ENCODE peak calls at places on chromosomes 2 and 18, in five cellular contexts. E is suprapubic skin, Q is heart right ventricle, T is NAMALWA, K is pancreas. O is an unnamed sample.

GRCh38 chr2:60540054-60540453 is 13.4 kb downstream of the BCL11A start:
- DNase-seq in E (no peak), Q (no peak), T (no peak), K (no peak), O (no peak)

GRCh38 chr2:197358927-197359326 is 48.3 kb upstream of the ANKRD44 start:
- DNase-seq in E (no peak), Q (no peak), T (no peak), K (no peak), O (no peak)

GRCh38 chr18:60649107-60649506 is 276.5 kb upstream of the MC4R start:
- DNase-seq in E (no peak), Q (no peak), T (no peak), K (no peak), O (no peak)

GRCh38 chr2:159074605-159075004 is 106.2 kb downstream of the TANC1 start:
- DNase-seq in E (no peak), Q (no peak), T (no peak), K (no peak), O (no peak)

GRCh38 chr18:48806551-48807261 is 144.1 kb downstream of the SMAD7 start:
- DNase-seq in E (peak; percentile 72), Q (no peak), T (no peak), K (no peak), O (no peak)

GRCh38 chr18:23718243-23718720 is 29.0 kb downstream of the LAMA3 start:
- DNase-seq in E (no peak), Q (no peak), T (no peak), K (no peak), O (no peak)

GRCh38 chr2:97688062-97688827 is 18.7 kb downstream of the C2orf92 start:
- DNase-seq in E (no peak), Q (no peak), T (no peak), K (no peak), O (no peak)

GRCh38 chr18:9055185-9055584 is 47.3 kb upstream of the NDUFV2 start:
- DNase-seq in E (no peak), Q (no peak), T (peak; percentile 15), K (no peak), O (peak; percentile 37)

GRCh38 chr2:168976034-168976654 is 55.0 kb downstream of the ABCB11 start:
- DNase-seq in E (no peak), Q (no peak), T (no peak), K (no peak), O (peak; percentile 76)

GRCh38 chr2:146214394-146214929 is 1630.4 kb upstream of the ACVR2A start:
- DNase-seq in E (no peak), Q (no peak), T (no peak), K (peak; percentile 66), O (no peak)

GRCh38 chr18:22164337-22165048 is 4.9 kb upstream of the GATA6 start:
- DNase-seq in E (no peak), Q (no peak), T (no peak), K (peak; percentile 63), O (no peak)

GRCh38 chr2:30026091-30027055 is 105.0 kb upstream of the ALK start:
- DNase-seq in E (no peak), Q (peak; percentile 25), T (peak; percentile 21), K (peak; percentile 16), O (peak; percentile 28)

GRCh38 chr2:79982445-79982844 is 322.1 kb downstream of the LRRTM1 start:
- DNase-seq in E (no peak), Q (no peak), T (peak; percentile 48), K (no peak), O (peak; percentile 57)

GRCh38 chr2:218993345-218994315 is at the start of gene CRYBA2:
- DNase-seq in E (no peak), Q (no peak), T (no peak), K (no peak), O (no peak)

GRCh38 chr2:65700004-65700651 is 267.7 kb upstream of the SPRED2 start:
- DNase-seq in E (no peak), Q (no peak), T (no peak), K (no peak), O (no peak)

GRCh38 chr18:33277431-33277830 is 163.1 kb downstream of the CCDC178 start:
- DNase-seq in E (no peak), Q (no peak), T (no peak), K (no peak), O (no peak)

GRCh38 chr18:54323970-54324369 is 33.7 kb downstream of the STARD6 start:
- DNase-seq in E (no peak), Q (no peak), T (no peak), K (no peak), O (no peak)

GRCh38 chr2:89833780-89834117 is 1142.3 kb downstream of the RPIA start:
- DNase-seq in E (no peak), Q (no peak), T (peak; percentile 43), K (no peak), O (no peak)

GRCh38 chr18:48784654-48785053 is 166.1 kb downstream of the SMAD7 start:
- DNase-seq in E (no peak), Q (no peak), T (no peak), K (no peak), O (no peak)

GRCh38 chr18:26621161-26622026 is 73.0 kb upstream of the KCTD1 start:
- DNase-seq in E (no peak), Q (peak; percentile 27), T (peak; percentile 71), K (peak; percentile 6), O (peak; percentile 72)

GRCh38 chr18:28112056-28112470 is 64.9 kb downstream of the CDH2 start:
- DNase-seq in E (no peak), Q (peak; percentile 33), T (no peak), K (no peak), O (no peak)

O was measured in Kasumi-1.